ENCODE peak calls at places on chromosome 7, in five cellular contexts. V is H1, C is K562, K is HepG2, F is GM12878. Y is an unnamed sample.

GRCh38 chr7:27165089-27165654 is at the start of gene HOXA9:
- DNase-seq in C (no peak), V (no peak), F (no peak), K (no peak), Y (no peak)

GRCh38 chr7:134660242-134660785 is 13.7 kb downstream of the BPGM start:
- DNase-seq in F (no peak), C (peak; percentile 88), K (no peak), V (no peak), Y (no peak)

GRCh38 chr7:121485457-121486243 is 89.5 kb upstream of the FAM3C start:
- DNase-seq in K (no peak), V (no peak), C (no peak), F (no peak), Y (no peak)

GRCh38 chr7:81725496-81726117 is 44.2 kb downstream of the HGF start:
- DNase-seq in K (no peak), C (no peak), V (no peak), F (no peak), Y (no peak)

GRCh38 chr7:28813238-28813962 is 144.7 kb downstream of the TRIL start:
- DNase-seq in C (no peak), K (no peak), F (peak; percentile 24), V (no peak), Y (no peak)

GRCh38 chr7:138842111-138842510 is 44.1 kb upstream of the ATP6V0A4 start:
- DNase-seq in C (peak; percentile 35), K (no peak), V (peak; percentile 52), F (no peak), Y (peak; percentile 15)

GRCh38 chr7:39069886-39070881 is 92.5 kb downstream of the POU6F2 start:
- DNase-seq in K (no peak), C (no peak), V (no peak), F (no peak), Y (no peak)

GRCh38 chr7:24697416-24697815 is 59.8 kb downstream of the GSDME start:
- DNase-seq in V (no peak), K (no peak), C (no peak), F (no peak), Y (no peak)

GRCh38 chr7:99792983-99793382 is 9.0 kb upstream of the CYP3A4 start:
- DNase-seq in F (no peak), V (no peak), C (no peak), K (no peak), Y (no peak)
- TF ChIP-seq HDAC2 in F (no peak), V (no peak), C (no peak), K (no peak), Y (no peak)

GRCh38 chr7:151704969-151705743 is 171.8 kb downstream of the PRKAG2 start:
- DNase-seq in C (peak; percentile 59), F (no peak), V (no peak), K (no peak), Y (no peak)

GRCh38 chr7:151708610-151709009 is 168.3 kb downstream of the PRKAG2 start:
- DNase-seq in F (no peak), V (no peak), C (no peak), K (no peak), Y (no peak)

GRCh38 chr7:151705744-151706567 is 171.0 kb downstream of the PRKAG2 start:
- DNase-seq in K (peak; percentile 30), V (peak; percentile 63), F (no peak), C (peak; percentile 55), Y (peak; percentile 81)

GRCh38 chr7:151707757-151708156 is 169.2 kb downstream of the PRKAG2 start:
- DNase-seq in F (no peak), K (no peak), C (peak; percentile 56), V (no peak), Y (no peak)

DNA sequence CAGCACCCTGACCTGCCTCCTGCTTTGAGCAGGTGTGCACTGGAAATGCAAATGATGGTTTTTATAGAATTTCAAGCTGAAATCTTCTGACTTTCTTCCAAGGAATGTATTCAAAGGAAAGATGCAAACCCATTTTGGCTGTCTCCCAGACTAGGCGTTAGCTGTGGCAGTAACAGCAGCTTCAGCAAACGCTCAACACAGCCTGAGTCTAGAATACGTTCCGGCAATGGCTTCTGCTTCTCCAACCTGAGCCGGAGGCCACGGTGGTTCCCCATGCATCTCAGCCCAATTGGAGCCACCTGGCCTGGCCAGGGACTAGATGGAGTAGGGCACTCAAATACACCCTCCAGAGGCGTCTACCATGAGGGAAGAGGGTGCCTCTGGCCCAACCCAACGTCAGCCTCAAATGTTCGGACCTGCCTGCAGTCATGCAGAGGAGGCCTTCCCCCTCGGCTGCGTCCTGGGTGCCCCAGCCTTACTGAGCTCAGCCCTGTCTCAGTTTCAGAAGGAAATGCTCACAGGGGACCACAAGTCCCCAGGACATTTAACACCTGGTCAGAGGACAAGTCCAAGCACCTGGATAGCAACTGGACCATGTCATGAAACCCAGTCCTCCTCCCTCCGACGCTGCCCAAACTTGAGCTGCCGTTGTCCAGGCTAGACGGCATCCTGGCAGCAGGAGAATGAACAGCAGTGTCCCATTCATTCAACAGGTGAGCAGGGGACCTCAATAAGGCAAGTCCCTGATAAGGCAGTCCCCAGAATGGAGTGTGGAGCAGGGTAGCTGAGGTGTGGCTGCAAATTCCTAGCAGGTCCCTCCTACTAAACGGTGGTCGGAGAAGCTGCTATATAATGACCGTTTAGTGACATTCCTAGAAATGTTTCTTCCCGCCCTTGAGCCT is 170.1 kb downstream of the PRKAG2 start:
- DNase-seq in C (no peak), K (no peak), F (no peak), V (no peak), Y (no peak)
- H3K4me3 ChIP-seq in C (no peak overlapping the region), K (no peak overlapping the region), F (no peak overlapping the region), V (no peak overlapping the region), Y (no peak overlapping the region)

GRCh38 chr7:15687645-15688025 is 1.2 kb upstream of the MEOX2 start:
- DNase-seq in C (no peak), F (no peak), K (no peak), V (peak; percentile 51), Y (no peak)
- TF ChIP-seq HDAC2 in C (no peak), F (no peak), K (no peak), V (no peak), Y (no peak)

DNA sequence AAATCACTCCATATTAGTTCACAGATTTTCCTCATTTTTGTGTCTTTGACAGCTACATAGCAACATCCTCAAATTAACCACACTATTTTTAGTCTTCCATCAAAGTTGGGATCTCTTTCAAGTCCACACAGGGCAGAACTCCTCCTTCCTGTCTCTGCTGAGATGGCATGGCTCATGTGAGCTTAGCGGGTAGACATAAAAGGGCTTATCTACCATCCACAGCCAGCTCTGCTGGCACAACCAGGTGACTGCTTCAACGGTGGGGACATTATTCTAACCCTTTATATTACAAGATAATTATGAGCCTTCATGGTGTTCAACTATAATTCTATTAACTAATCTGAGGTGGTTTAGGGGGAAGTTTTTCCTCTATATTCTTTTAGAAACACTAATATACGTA is 35.4 kb downstream of the ICA1 start:
- DNase-seq in V (no peak), F (no peak), K (no peak), C (no peak), Y (no peak)
- H3K4me3 ChIP-seq in V (no peak overlapping the region), F (no peak overlapping the region), K (no peak overlapping the region), C (no peak overlapping the region), Y (no peak overlapping the region)

GRCh38 chr7:80472491-80473200 is 39.2 kb downstream of the GNAT3 start:
- DNase-seq in C (no peak), K (no peak), F (no peak), V (no peak), Y (no peak)
- TF ChIP-seq HDAC2 in C (no peak), K (no peak), F (no peak), V (no peak), Y (no peak)

GRCh38 chr7:151736403-151736909 is 140.5 kb downstream of the PRKAG2 start:
- DNase-seq in V (peak; percentile 58), C (no peak), F (no peak), K (peak; percentile 16), Y (peak; percentile 98)
- H3K4me3 ChIP-seq in V (no peak overlapping the region), C (no peak overlapping the region), F (no peak overlapping the region), K (no peak overlapping the region), Y (peak overlapping the region; percentile 46)

GRCh38 chr7:66928388-66928787 is 7.4 kb downstream of the TMEM248 start:
- DNase-seq in K (no peak), F (no peak), C (no peak), V (no peak), Y (no peak)

GRCh38 chr7:66927348-66927948 is 6.4 kb downstream of the TMEM248 start:
- DNase-seq in V (no peak), K (peak; percentile 29), C (no peak), F (no peak), Y (no peak)

GRCh38 chr7:66929170-66929569 is 8.1 kb downstream of the TMEM248 start:
- DNase-seq in V (no peak), F (no peak), C (no peak), K (no peak), Y (no peak)

GRCh38 chr7:66929935-66930334 is 8.9 kb downstream of the TMEM248 start:
- DNase-seq in K (no peak), V (no peak), C (no peak), F (no peak), Y (no peak)

GRCh38 chr7:66930341-66930740 is 9.3 kb downstream of the TMEM248 start:
- DNase-seq in F (no peak), C (peak; percentile 80), K (no peak), V (peak; percentile 57), Y (no peak)
- TF ChIP-seq HDAC2 in F (no peak), C (no peak), K (no peak), V (peak; percentile 23), Y (no peak)